ENCODE peak calls at places on chromosomes 12 and 14, in ten cellular contexts. S is A549; E is aorta; I is cardiac fibroblast; Z is foreskin fibroblast; L is testis; K is tibial artery; Y is GM12865; F is neural progenitor cell; B is naive thymus-derived CD4-positive, alpha-beta T cell. X is an unnamed sample.

GRCh38 chr14:101134851-101135486 is 231.4 kb upstream of the RTL1 start:
- DNase-seq in S (no peak), E (no peak), I (no peak), Z (no peak), L (no peak), K (no peak), Y (no peak), F (no peak), B (no peak), X (no peak)

GRCh38 chr14:100524933-100525243 is 62.3 kb downstream of the BEGAIN start:
- DNase-seq in S (peak; percentile 46), E (no peak), I (no peak), Z (no peak), L (peak; percentile 55), K (peak; percentile 60), Y (no peak), F (peak; percentile 81), B (no peak), X (no peak)

GRCh38 chr14:24876009-24876690 is 173.8 kb downstream of the STXBP6 start:
- DNase-seq in S (no peak), E (no peak), I (no peak), Z (no peak), L (no peak), K (no peak), Y (no peak), F (no peak), B (no peak), X (no peak)

GRCh38 chr14:74980746-74981661 is 21.7 kb upstream of the EIF2B2 start:
- DNase-seq in S (no peak), E (peak; percentile 93), I (peak; percentile 70), Z (peak; percentile 41), L (peak; percentile 10), K (peak; percentile 97), Y (no peak), F (peak; percentile 96), B (no peak), X (no peak)

GRCh38 chr12:121060149-121061001 is 21.3 kb upstream of the OASL start:
- DNase-seq in S (peak; percentile 76), E (no peak), I (peak; percentile 56), Z (peak; percentile 16), L (peak; percentile 34), K (no peak), Y (peak; percentile 86), F (peak; percentile 80), B (peak; percentile 56), X (no peak)

GRCh38 chr12:116529686-116530085 is 29.5 kb upstream of the MAP1LC3B2 start:
- DNase-seq in S (no peak), E (no peak), I (no peak), Z (peak; percentile 28), L (no peak), K (no peak), Y (no peak), F (no peak), B (no peak), X (no peak)

GRCh38 chr14:68576496-68577244 is 216.2 kb downstream of the ZFP36L1 start:
- DNase-seq in S (peak; percentile 95), E (no peak), I (peak; percentile 52), Z (peak; percentile 89), L (no peak), K (peak; percentile 31), Y (no peak), F (no peak), B (no peak), X (no peak)

GRCh38 chr12:13210543-13211190 is 14.1 kb downstream of the EMP1 start:
- DNase-seq in S (no peak), E (no peak), I (no peak), Z (no peak), L (no peak), K (no peak), Y (no peak), F (no peak), B (no peak), X (no peak)

GRCh38 chr14:94397279-94397898 is 9.0 kb upstream of the SERPINA1 start:
- DNase-seq in S (no peak), E (no peak), I (no peak), Z (no peak), L (no peak), K (no peak), Y (no peak), F (no peak), B (no peak), X (no peak)

GRCh38 chr12:130179191-130179590 is 16.9 kb downstream of the FZD10 start:
- DNase-seq in S (no peak), E (no peak), I (no peak), Z (no peak), L (no peak), K (no peak), Y (no peak), F (no peak), B (no peak), X (no peak)

GRCh38 chr12:46500673-46501072 is 128.1 kb upstream of the SLC38A2 start:
- DNase-seq in S (no peak), E (no peak), I (no peak), Z (no peak), L (no peak), K (no peak), Y (no peak), F (no peak), B (no peak), X (no peak)
- H3K4me3 ChIP-seq in S (no peak overlapping the region), E (no peak overlapping the region), I (no peak overlapping the region), Z (no peak overlapping the region), L (no peak overlapping the region), K (no peak overlapping the region), Y (no peak overlapping the region), F (no peak overlapping the region), B (no peak overlapping the region), X (no peak overlapping the region)

GRCh38 chr14:62082779-62083178 is 320.6 kb downstream of the SNAPC1 start:
- DNase-seq in S (no peak), E (no peak), I (no peak), Z (no peak), L (no peak), K (no peak), Y (no peak), F (no peak), B (no peak), X (no peak)

GRCh38 chr14:62084020-62084419 is 321.8 kb downstream of the SNAPC1 start:
- DNase-seq in S (no peak), E (no peak), I (no peak), Z (no peak), L (no peak), K (no peak), Y (no peak), F (no peak), B (no peak), X (no peak)

GRCh38 chr14:62079035-62079434 is 316.8 kb downstream of the SNAPC1 start:
- DNase-seq in S (no peak), E (no peak), I (no peak), Z (no peak), L (no peak), K (no peak), Y (peak; percentile 41), F (peak; percentile 24), B (no peak), X (no peak)

GRCh38 chr14:62081012-62081612 is 318.9 kb downstream of the SNAPC1 start:
- DNase-seq in S (no peak), E (no peak), I (no peak), Z (no peak), L (no peak), K (no peak), Y (peak; percentile 85), F (no peak), B (no peak), X (no peak)

DNA sequence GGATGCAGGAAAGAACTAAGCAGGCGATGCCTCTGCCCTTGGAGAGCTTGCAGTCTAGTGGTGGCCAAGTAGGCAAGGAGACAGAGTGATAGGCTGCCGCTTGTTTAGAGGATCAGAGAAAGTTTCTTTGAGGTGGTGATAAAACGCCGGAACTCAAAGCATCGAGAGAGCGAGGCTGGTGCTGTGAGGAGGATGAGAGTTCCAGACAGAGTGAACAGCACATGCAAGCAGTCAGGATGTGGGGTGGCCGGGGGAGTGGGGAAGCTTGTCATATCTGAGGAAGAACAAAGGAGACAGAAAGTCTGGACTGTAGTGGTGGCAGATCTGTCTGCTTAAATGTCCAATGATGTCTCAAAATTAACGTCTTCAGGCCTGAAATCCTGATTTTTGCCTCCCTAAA is 319.7 kb downstream of the SNAPC1 start:
- DNase-seq in S (no peak), E (no peak), I (no peak), Z (no peak), L (no peak), K (no peak), Y (no peak), F (no peak), B (no peak), X (no peak)
- H3K4me3 ChIP-seq in S (no peak overlapping the region), E (no peak overlapping the region), I (no peak overlapping the region), Z (no peak overlapping the region), L (no peak overlapping the region), K (no peak overlapping the region), Y (no peak overlapping the region), F (no peak overlapping the region), B (no peak overlapping the region), X (no peak overlapping the region)

GRCh38 chr12:122124370-122124769 is 45.8 kb downstream of the MLXIP start:
- DNase-seq in S (no peak), E (no peak), I (no peak), Z (no peak), L (no peak), K (no peak), Y (no peak), F (peak; percentile 0), B (no peak), X (no peak)

GRCh38 chr12:122121341-122122192 is 43.0 kb downstream of the MLXIP start:
- DNase-seq in S (no peak), E (no peak), I (peak; percentile 38), Z (no peak), L (no peak), K (no peak), Y (no peak), F (peak; percentile 0), B (no peak), X (no peak)

GRCh38 chr12:122123761-122124145 is 45.2 kb downstream of the MLXIP start:
- DNase-seq in S (no peak), E (no peak), I (no peak), Z (no peak), L (no peak), K (no peak), Y (no peak), F (peak; percentile 0), B (no peak), X (no peak)

GRCh38 chr12:122125452-122126341 is 47.1 kb downstream of the MLXIP start:
- DNase-seq in S (no peak), E (no peak), I (no peak), Z (no peak), L (no peak), K (no peak), Y (no peak), F (no peak), B (no peak), X (no peak)

GRCh38 chr12:122123051-122123760 is 44.6 kb downstream of the MLXIP start:
- DNase-seq in S (peak; percentile 76), E (peak; percentile 76), I (peak; percentile 70), Z (peak; percentile 34), L (peak; percentile 79), K (no peak), Y (peak; percentile 66), F (peak; percentile 89), B (peak; percentile 59), X (no peak)
- H3K4me3 ChIP-seq in S (no peak overlapping the region), E (no peak overlapping the region), I (no peak overlapping the region), Z (no peak overlapping the region), L (no peak overlapping the region), K (no peak overlapping the region), Y (no peak overlapping the region), F (no peak overlapping the region), B (no peak overlapping the region), X (no peak overlapping the region)

DNA sequence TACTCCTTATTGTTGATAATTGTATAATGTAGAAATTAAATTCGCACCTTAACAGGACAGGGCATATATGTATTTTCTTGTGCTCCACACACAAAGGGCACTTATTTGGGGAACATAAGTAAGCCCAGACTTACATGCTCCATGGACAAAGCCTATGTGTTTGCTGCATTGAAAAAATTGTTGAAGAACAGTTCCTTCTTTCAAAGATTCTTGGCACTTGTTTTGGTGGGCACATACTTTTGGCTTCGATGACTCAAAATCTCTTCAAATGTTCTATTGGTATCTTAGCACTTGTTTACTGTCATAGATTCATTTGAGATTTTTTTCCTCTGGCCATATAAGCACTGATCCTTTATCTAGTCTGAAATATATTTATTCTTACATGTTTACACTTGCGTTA is 1.4 kb upstream of the MAP4K5 start:
- DNase-seq in S (no peak), E (no peak), I (no peak), Z (no peak), L (no peak), K (no peak), Y (no peak), F (no peak), B (no peak), X (no peak)
- H3K4me3 ChIP-seq in S (no peak overlapping the region), E (no peak overlapping the region), I (no peak overlapping the region), Z (no peak overlapping the region), L (no peak overlapping the region), K (no peak overlapping the region), Y (no peak overlapping the region), F (no peak overlapping the region), B (no peak overlapping the region), X (no peak overlapping the region)